ENCODE peak calls at places on chromosomes 16 and 17, in nine cellular contexts. One of them, this sample, is unnamed.

GRCh38 chr17:69535022-69535570 is 120.6 kb downstream of the MAP2K6 start:
- DNase-seq in AG04450: no peak
- DNase-seq in substantia nigra: no peak
- DNase-seq in IMR-90: no peak
- DNase-seq in colonic mucosa: no peak
- DNase-seq in transverse colon: peak
- DNase-seq in gastrocnemius medialis: no peak
- DNase-seq in GM23248: no peak
- DNase-seq in hepatocyte: peak
- DNase-seq in this sample: no peak

GRCh38 chr16:397135-397661 is at the start of gene NME4:
- DNase-seq in IMR-90: no peak
- DNase-seq in substantia nigra: no peak
- DNase-seq in transverse colon: peak
- DNase-seq in GM23248: peak
- DNase-seq in colonic mucosa: no peak
- DNase-seq in gastrocnemius medialis: no peak
- DNase-seq in hepatocyte: peak
- DNase-seq in AG04450: no peak
- DNase-seq in this sample: no peak

GRCh38 chr16:88784074-88784855 is 755 bp downstream of the PIEZO1 start:
- DNase-seq in substantia nigra: peak
- DNase-seq in hepatocyte: peak
- DNase-seq in IMR-90: peak
- DNase-seq in transverse colon: peak
- DNase-seq in AG04450: no peak
- DNase-seq in GM23248: peak
- DNase-seq in colonic mucosa: peak
- DNase-seq in gastrocnemius medialis: no peak
- DNase-seq in this sample: peak

GRCh38 chr17:34254651-34255380 is at the start of gene CCL2:
- DNase-seq in gastrocnemius medialis: peak
- DNase-seq in GM23248: peak
- DNase-seq in hepatocyte: peak
- DNase-seq in transverse colon: peak
- DNase-seq in AG04450: peak
- DNase-seq in colonic mucosa: peak
- DNase-seq in IMR-90: peak
- DNase-seq in substantia nigra: peak
- DNase-seq in this sample: no peak

GRCh38 chr17:77821114-77821513 is 137.4 kb upstream of the TNRC6C start:
- DNase-seq in AG04450: no peak
- DNase-seq in transverse colon: no peak
- DNase-seq in substantia nigra: no peak
- DNase-seq in hepatocyte: no peak
- DNase-seq in IMR-90: no peak
- DNase-seq in gastrocnemius medialis: no peak
- DNase-seq in colonic mucosa: no peak
- DNase-seq in GM23248: no peak
- DNase-seq in this sample: no peak

GRCh38 chr16:21599158-21599993 is at the start of gene METTL9:
- DNase-seq in transverse colon: peak
- DNase-seq in IMR-90: peak
- DNase-seq in GM23248: peak
- DNase-seq in colonic mucosa: peak
- DNase-seq in AG04450: peak
- DNase-seq in substantia nigra: peak
- DNase-seq in hepatocyte: peak
- DNase-seq in gastrocnemius medialis: peak
- DNase-seq in this sample: peak

GRCh38 chr16:69396187-69397061 is 10.6 kb upstream of the TERF2 start:
- DNase-seq in gastrocnemius medialis: peak
- DNase-seq in hepatocyte: peak
- DNase-seq in GM23248: peak
- DNase-seq in colonic mucosa: peak
- DNase-seq in transverse colon: peak
- DNase-seq in substantia nigra: peak
- DNase-seq in AG04450: peak
- DNase-seq in IMR-90: peak
- DNase-seq in this sample: peak

GRCh38 chr16:47713225-47713595 is 252.1 kb downstream of the PHKB start:
- DNase-seq in GM23248: peak
- DNase-seq in substantia nigra: no peak
- DNase-seq in hepatocyte: no peak
- DNase-seq in IMR-90: peak
- DNase-seq in gastrocnemius medialis: no peak
- DNase-seq in transverse colon: no peak
- DNase-seq in colonic mucosa: no peak
- DNase-seq in AG04450: peak
- DNase-seq in this sample: no peak

DNA sequence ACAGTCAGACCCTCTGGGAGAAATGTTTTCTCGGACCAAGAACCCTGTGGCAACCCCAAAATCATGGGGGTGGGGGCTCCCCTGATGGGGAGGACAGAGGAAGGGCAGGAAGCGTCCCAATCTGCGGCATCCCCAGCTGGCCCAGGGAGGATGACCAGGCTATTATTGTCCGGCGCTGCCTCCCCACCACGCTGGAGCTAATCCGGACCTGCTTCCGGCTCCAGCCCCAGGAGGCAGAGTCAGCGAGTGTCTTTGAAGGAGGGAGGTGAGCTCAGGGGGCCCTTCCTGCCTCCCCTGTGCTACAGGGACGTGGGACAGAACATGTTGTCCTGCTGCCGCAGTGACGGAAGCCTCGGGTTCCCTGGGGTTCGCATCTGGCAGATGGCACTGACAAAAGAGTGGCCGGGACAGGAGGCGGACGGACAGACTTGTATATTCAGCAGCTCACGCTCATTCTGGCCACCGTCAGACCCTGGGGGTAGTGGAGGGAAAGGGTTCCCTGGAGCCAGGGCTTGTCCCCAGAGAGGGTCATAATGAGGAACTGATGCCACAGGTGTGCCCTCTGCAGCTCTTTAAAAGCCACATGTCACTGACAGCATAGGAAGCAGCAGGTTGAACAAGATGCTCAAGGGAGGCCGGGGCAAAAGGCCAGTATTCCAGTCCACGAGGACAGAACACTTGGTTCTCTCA is 54.3 kb upstream of the CDC42EP4 start:
- DNase-seq in AG04450: no peak
- DNase-seq in colonic mucosa: no peak
- DNase-seq in hepatocyte: no peak
- DNase-seq in GM23248: peak
- DNase-seq in IMR-90: no peak
- DNase-seq in substantia nigra: peak
- DNase-seq in gastrocnemius medialis: peak
- DNase-seq in transverse colon: no peak
- DNase-seq in this sample: no peak
- H3K27ac ChIP-seq in AG04450: no peak
- H3K27ac ChIP-seq in colonic mucosa: no peak
- H3K27ac ChIP-seq in hepatocyte: no peak
- H3K27ac ChIP-seq in GM23248: no peak
- H3K27ac ChIP-seq in IMR-90: no peak
- H3K27ac ChIP-seq in substantia nigra: peak
- H3K27ac ChIP-seq in gastrocnemius medialis: peak
- H3K27ac ChIP-seq in transverse colon: no peak
- H3K27ac ChIP-seq in this sample: peak

GRCh38 chr17:63836811-63837210 is 5.7 kb downstream of the SMARCD2 start:
- DNase-seq in IMR-90: no peak
- DNase-seq in hepatocyte: no peak
- DNase-seq in AG04450: no peak
- DNase-seq in substantia nigra: no peak
- DNase-seq in GM23248: no peak
- DNase-seq in gastrocnemius medialis: no peak
- DNase-seq in colonic mucosa: no peak
- DNase-seq in transverse colon: no peak
- DNase-seq in this sample: no peak

GRCh38 chr17:63837480-63837879 is 5.0 kb downstream of the SMARCD2 start:
- DNase-seq in substantia nigra: no peak
- DNase-seq in hepatocyte: no peak
- DNase-seq in AG04450: no peak
- DNase-seq in colonic mucosa: no peak
- DNase-seq in IMR-90: no peak
- DNase-seq in gastrocnemius medialis: no peak
- DNase-seq in transverse colon: no peak
- DNase-seq in GM23248: no peak
- DNase-seq in this sample: no peak

GRCh38 chr17:63837962-63838585 is 4.4 kb downstream of the SMARCD2 start:
- DNase-seq in transverse colon: no peak
- DNase-seq in GM23248: no peak
- DNase-seq in substantia nigra: no peak
- DNase-seq in gastrocnemius medialis: peak
- DNase-seq in IMR-90: no peak
- DNase-seq in hepatocyte: no peak
- DNase-seq in colonic mucosa: no peak
- DNase-seq in AG04450: no peak
- DNase-seq in this sample: no peak

GRCh38 chr17:63840591-63841349 is 1.7 kb downstream of the SMARCD2 start:
- DNase-seq in IMR-90: peak
- DNase-seq in hepatocyte: no peak
- DNase-seq in transverse colon: no peak
- DNase-seq in substantia nigra: peak
- DNase-seq in gastrocnemius medialis: peak
- DNase-seq in GM23248: peak
- DNase-seq in colonic mucosa: no peak
- DNase-seq in AG04450: no peak
- DNase-seq in this sample: no peak

GRCh38 chr17:63838586-63839184 is 3.8 kb downstream of the SMARCD2 start:
- DNase-seq in transverse colon: peak
- DNase-seq in hepatocyte: peak
- DNase-seq in gastrocnemius medialis: peak
- DNase-seq in AG04450: no peak
- DNase-seq in colonic mucosa: peak
- DNase-seq in GM23248: peak
- DNase-seq in IMR-90: peak
- DNase-seq in substantia nigra: peak
- DNase-seq in this sample: peak
- H3K27ac ChIP-seq in transverse colon: peak
- H3K27ac ChIP-seq in hepatocyte: peak
- H3K27ac ChIP-seq in gastrocnemius medialis: peak
- H3K27ac ChIP-seq in AG04450: peak
- H3K27ac ChIP-seq in colonic mucosa: peak
- H3K27ac ChIP-seq in GM23248: peak
- H3K27ac ChIP-seq in IMR-90: peak
- H3K27ac ChIP-seq in substantia nigra: peak
- H3K27ac ChIP-seq in this sample: peak

DNA sequence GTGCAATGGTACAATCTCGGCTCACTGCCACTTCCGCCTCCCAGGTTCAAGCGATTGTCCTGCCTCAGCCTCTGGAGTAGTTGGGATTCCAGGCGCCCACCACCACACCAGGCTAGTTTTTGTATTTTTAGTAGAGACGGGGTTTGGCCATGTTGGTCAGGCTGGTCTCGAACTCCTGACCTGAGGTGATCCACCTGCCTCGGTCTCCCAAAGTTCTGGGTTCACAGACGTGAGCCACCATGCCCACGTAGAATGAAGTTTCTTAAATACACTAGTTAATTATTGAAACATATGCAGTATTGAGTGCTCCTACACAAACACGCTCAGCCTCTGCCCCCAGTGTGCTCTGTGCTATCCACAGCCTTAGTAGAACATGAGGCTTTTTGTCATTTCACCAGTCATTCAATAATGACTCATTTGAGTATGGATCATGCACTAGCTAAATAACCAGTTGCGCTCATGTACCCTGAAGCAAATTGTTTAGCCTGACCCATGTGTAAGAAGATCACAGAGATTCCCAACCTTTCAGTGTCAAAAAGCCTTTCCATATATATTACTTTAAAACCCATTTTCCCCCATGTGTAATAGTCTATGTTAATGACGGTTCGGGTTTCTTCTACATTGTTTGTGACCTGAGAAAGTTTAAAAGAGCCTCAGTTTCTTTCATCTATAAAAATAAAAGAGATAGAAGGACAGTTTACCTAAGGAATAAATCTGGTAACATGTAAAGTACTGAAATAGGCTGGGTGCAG is 49.7 kb downstream of the TUBD1 start:
- DNase-seq in substantia nigra: no peak
- DNase-seq in hepatocyte: peak
- DNase-seq in colonic mucosa: peak
- DNase-seq in AG04450: peak
- DNase-seq in gastrocnemius medialis: no peak
- DNase-seq in transverse colon: peak
- DNase-seq in IMR-90: peak
- DNase-seq in GM23248: peak
- DNase-seq in this sample: no peak
- H3K27ac ChIP-seq in substantia nigra: no peak
- H3K27ac ChIP-seq in hepatocyte: peak
- H3K27ac ChIP-seq in colonic mucosa: peak
- H3K27ac ChIP-seq in AG04450: peak
- H3K27ac ChIP-seq in gastrocnemius medialis: peak
- H3K27ac ChIP-seq in transverse colon: peak
- H3K27ac ChIP-seq in IMR-90: peak
- H3K27ac ChIP-seq in GM23248: peak
- H3K27ac ChIP-seq in this sample: no peak

GRCh38 chr17:3639981-3640596 is 3.5 kb downstream of the CTNS start:
- DNase-seq in transverse colon: no peak
- DNase-seq in gastrocnemius medialis: peak
- DNase-seq in hepatocyte: no peak
- DNase-seq in GM23248: no peak
- DNase-seq in colonic mucosa: no peak
- DNase-seq in IMR-90: peak
- DNase-seq in substantia nigra: no peak
- DNase-seq in AG04450: no peak
- DNase-seq in this sample: no peak

GRCh38 chr17:3641014-3641413 is 4.5 kb downstream of the CTNS start:
- DNase-seq in GM23248: no peak
- DNase-seq in gastrocnemius medialis: no peak
- DNase-seq in hepatocyte: no peak
- DNase-seq in IMR-90: no peak
- DNase-seq in transverse colon: no peak
- DNase-seq in AG04450: no peak
- DNase-seq in colonic mucosa: no peak
- DNase-seq in substantia nigra: no peak
- DNase-seq in this sample: no peak

GRCh38 chr17:3636908-3637373 is 381 bp downstream of the CTNS start:
- DNase-seq in GM23248: peak
- DNase-seq in colonic mucosa: no peak
- DNase-seq in AG04450: no peak
- DNase-seq in gastrocnemius medialis: no peak
- DNase-seq in hepatocyte: no peak
- DNase-seq in IMR-90: no peak
- DNase-seq in substantia nigra: no peak
- DNase-seq in transverse colon: no peak
- DNase-seq in this sample: no peak

GRCh38 chr17:3636154-3636907 is at the start of the genes CTNS and SHPK:
- DNase-seq in gastrocnemius medialis: peak
- DNase-seq in AG04450: peak
- DNase-seq in IMR-90: peak
- DNase-seq in GM23248: peak
- DNase-seq in hepatocyte: peak
- DNase-seq in transverse colon: peak
- DNase-seq in colonic mucosa: peak
- DNase-seq in substantia nigra: peak
- DNase-seq in this sample: peak

DNA sequence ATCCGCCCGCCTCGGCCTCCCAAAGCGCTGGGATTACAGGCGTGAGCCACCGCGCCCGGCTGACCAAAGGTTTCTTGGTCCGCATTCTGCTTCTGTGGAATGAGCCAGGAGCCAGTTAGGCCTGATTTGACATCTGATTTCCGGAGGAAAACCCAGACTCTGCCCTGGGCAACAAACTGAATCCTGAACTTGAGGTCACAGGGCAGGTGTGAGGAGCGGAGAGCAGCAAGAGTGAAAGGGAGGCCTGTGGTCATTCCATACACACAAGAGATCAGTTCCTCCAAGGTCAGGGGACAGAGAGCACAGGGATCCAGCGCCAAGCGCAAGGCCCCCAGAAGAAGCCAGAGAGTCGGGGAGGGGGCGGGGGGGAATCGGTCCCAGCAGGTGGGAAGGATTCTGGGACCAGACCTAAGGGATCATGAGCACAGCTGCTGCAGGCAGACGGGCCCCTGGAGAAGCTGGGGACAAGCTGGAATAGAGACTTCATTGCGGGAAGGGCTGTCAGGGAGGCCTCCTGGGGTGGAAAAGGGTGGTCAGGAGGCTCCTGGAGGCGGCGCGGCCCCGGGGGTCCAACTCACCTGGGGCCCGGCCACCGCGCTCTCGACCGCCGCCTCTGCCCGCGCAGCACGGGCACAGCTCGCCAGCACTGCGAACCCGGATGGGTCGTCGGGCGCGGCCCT is 436 bp downstream of the SHPK start:
- DNase-seq in IMR-90: no peak
- DNase-seq in hepatocyte: peak
- DNase-seq in colonic mucosa: peak
- DNase-seq in substantia nigra: no peak
- DNase-seq in transverse colon: peak
- DNase-seq in GM23248: peak
- DNase-seq in AG04450: no peak
- DNase-seq in gastrocnemius medialis: no peak
- DNase-seq in this sample: no peak
- H3K27ac ChIP-seq in IMR-90: peak
- H3K27ac ChIP-seq in hepatocyte: peak
- H3K27ac ChIP-seq in colonic mucosa: peak
- H3K27ac ChIP-seq in substantia nigra: peak
- H3K27ac ChIP-seq in transverse colon: peak
- H3K27ac ChIP-seq in GM23248: no peak
- H3K27ac ChIP-seq in AG04450: no peak
- H3K27ac ChIP-seq in gastrocnemius medialis: peak
- H3K27ac ChIP-seq in this sample: peak

This sample was measured in caudate nucleus.